ENCODE peak calls at places on chromosomes 7 and 10, in five cellular contexts. D, T, X, C and A are unnamed samples.

GRCh38 chr7:69823151-69823744 is 225.0 kb downstream of the AUTS2 start:
- DNase-seq in D (no peak), T (no peak), X (no peak), C (no peak), A (no peak)

GRCh38 chr10:48453451-48454301 is 147.2 kb downstream of the MAPK8 start:
- DNase-seq in D (no peak), T (no peak), X (no peak), C (no peak), A (no peak)

GRCh38 chr10:22554481-22555182 is 159.7 kb downstream of the PIP4K2A start:
- DNase-seq in D (no peak), T (no peak), X (no peak), C (no peak), A (peak)

GRCh38 chr7:2621061-2621828 is 10.5 kb upstream of the TTYH3 start:
- DNase-seq in D (no peak), T (no peak), X (no peak), C (no peak), A (no peak)

GRCh38 chr7:30179016-30179436 is 44.2 kb downstream of the MTURN start:
- DNase-seq in D (no peak), T (no peak), X (no peak), C (peak), A (no peak)

GRCh38 chr10:93224005-93224779 is 150.5 kb downstream of the CYP26A1 start:
- DNase-seq in D (no peak), T (no peak), X (no peak), C (peak), A (no peak)

GRCh38 chr10:6514844-6515780 is 65.0 kb downstream of the PRKCQ start:
- DNase-seq in D (no peak), T (no peak), X (no peak), C (no peak), A (no peak)

GRCh38 chr7:74637745-74638144 is 19.8 kb upstream of the GTF2I start:
- DNase-seq in D (no peak), T (no peak), X (no peak), C (no peak), A (no peak)

GRCh38 chr10:129845081-129845823 is 118.8 kb downstream of the EBF3 start:
- DNase-seq in D (no peak), T (no peak), X (no peak), C (no peak), A (no peak)

GRCh38 chr7:101172005-101172853 is 6.9 kb upstream of the VGF start:
- DNase-seq in D (no peak), T (no peak), X (no peak), C (no peak), A (no peak)

GRCh38 chr10:4132216-4132556 is 347.2 kb upstream of the KLF6 start:
- DNase-seq in D (no peak), T (no peak), X (no peak), C (no peak), A (no peak)

GRCh38 chr10:99562631-99563030 is 29.9 kb downstream of the NKX2-3 start:
- DNase-seq in D (no peak), T (no peak), X (no peak), C (no peak), A (no peak)

GRCh38 chr7:25722856-25723255 is 429.1 kb upstream of the NFE2L3 start:
- DNase-seq in D (no peak), T (no peak), X (no peak), C (no peak), A (no peak)

GRCh38 chr10:45997994-45998763 is 25.9 kb downstream of the TIMM23 start:
- DNase-seq in D (no peak), T (peak), X (no peak), C (no peak), A (no peak)
- TF ChIP-seq SUZ12 in D (no peak), T (no peak), X (no peak), C (no peak), A (no peak)

GRCh38 chr7:465710-466400 is 53.8 kb downstream of the PDGFA start:
- DNase-seq in D (no peak), T (no peak), X (no peak), C (no peak), A (no peak)

GRCh38 chr7:466465-467191 is 53.0 kb downstream of the PDGFA start:
- DNase-seq in D (no peak), T (no peak), X (no peak), C (no peak), A (no peak)

GRCh38 chr7:463362-464176 is 56.1 kb downstream of the PDGFA start:
- DNase-seq in D (no peak), T (no peak), X (no peak), C (no peak), A (no peak)

GRCh38 chr7:464177-464711 is 55.4 kb downstream of the PDGFA start:
- DNase-seq in D (no peak), T (no peak), X (no peak), C (no peak), A (no peak)

DNA sequence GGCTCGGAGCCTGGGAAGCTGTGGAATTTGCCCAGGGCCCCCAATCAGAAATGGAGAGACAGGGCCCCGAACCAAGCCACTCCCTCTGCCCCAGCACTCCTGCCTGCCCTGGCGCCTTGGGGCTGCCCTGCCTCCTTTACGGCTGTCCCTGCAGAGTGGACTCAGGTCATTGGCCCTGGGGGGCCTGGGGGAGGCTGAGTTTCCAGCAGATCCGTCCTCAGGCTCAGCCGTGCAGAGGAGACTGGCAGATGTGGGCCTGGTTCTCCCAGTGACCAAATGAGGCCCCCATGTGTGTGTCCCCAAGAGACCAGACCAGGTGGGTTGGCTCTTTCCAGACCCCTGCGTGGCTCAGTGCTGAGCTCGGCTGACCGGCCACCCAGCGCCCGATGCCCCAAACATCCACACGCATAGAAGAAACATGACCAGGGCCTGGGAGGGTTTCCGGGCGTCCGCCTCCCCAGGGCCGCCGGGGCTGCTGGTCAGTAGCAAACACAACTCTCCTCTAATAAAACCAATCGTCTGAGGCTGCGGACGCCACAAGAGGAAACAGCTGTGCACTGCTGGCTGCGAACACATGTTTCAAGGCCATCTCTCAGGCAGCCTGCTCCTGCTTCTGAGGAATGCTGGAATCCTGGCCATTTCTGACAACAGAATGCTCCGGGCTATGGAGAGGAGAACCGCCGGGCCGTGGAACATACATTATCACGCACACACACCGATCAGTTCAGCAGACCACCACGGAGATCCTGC is 54.8 kb downstream of the PDGFA start:
- DNase-seq in D (no peak), T (peak), X (no peak), C (no peak), A (no peak)
- TF ChIP-seq SUZ12 in D (no peak), T (no peak), X (no peak), C (no peak), A (no peak)

GRCh38 chr7:47458486-47458885 is 123.4 kb downstream of the TNS3 start:
- DNase-seq in D (no peak), T (no peak), X (no peak), C (no peak), A (no peak)

GRCh38 chr7:47455872-47456185 is 126.1 kb downstream of the TNS3 start:
- DNase-seq in D (no peak), T (no peak), X (no peak), C (no peak), A (no peak)

GRCh38 chr7:47456210-47456955 is 125.5 kb downstream of the TNS3 start:
- DNase-seq in D (no peak), T (no peak), X (no peak), C (no peak), A (no peak)

GRCh38 chr7:47460251-47460989 is 121.5 kb downstream of the TNS3 start:
- DNase-seq in D (no peak), T (no peak), X (no peak), C (no peak), A (no peak)

DNA sequence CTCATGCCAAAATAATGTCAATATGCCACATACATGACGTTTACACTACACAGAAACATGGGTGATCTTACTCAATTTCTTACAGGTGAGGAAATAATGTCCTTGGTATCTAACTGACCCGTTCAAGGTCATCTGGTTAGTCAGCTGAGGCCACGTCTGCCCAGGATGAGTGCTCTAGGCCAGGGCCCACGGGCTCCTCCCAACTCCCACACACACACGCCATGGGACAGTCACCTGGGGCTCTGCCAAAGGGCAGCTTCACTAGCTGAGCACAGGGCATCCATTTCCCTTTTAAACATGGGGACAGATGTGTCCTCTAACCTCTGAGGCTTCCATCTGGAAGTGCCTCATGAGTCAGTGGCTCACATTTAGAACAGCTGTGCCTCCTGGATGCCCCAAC is 123.9 kb downstream of the TNS3 start:
- DNase-seq in D (no peak), T (peak), X (no peak), C (no peak), A (no peak)
- TF ChIP-seq SUZ12 in D (no peak), T (no peak), X (no peak), C (no peak), A (no peak)

GRCh38 chr7:94698275-94698674 is 42.3 kb upstream of the SGCE start:
- DNase-seq in D (no peak), T (peak), X (no peak), C (no peak), A (no peak)
- TF ChIP-seq SUZ12 in D (no peak), T (no peak), X (no peak), C (no peak), A (no peak)

GRCh38 chr7:56092789-56093531 is at the start of gene PHKG1:
- DNase-seq in D (peak), T (peak), X (no peak), C (no peak), A (peak)

GRCh38 chr7:56091591-56091990 is 1.2 kb downstream of the PHKG1 start:
- DNase-seq in D (no peak), T (no peak), X (no peak), C (no peak), A (no peak)

GRCh38 chr7:56083150-56083785 is 9.5 kb downstream of the PHKG1 start:
- DNase-seq in D (no peak), T (no peak), X (no peak), C (no peak), A (no peak)

GRCh38 chr7:56086761-56087160 is 6.0 kb downstream of the PHKG1 start:
- DNase-seq in D (no peak), T (no peak), X (no peak), C (no peak), A (no peak)

GRCh38 chr7:56087445-56087844 is 5.3 kb downstream of the PHKG1 start:
- DNase-seq in D (no peak), T (no peak), X (no peak), C (no peak), A (no peak)
- TF ChIP-seq SUZ12 in D (no peak), T (no peak), X (no peak), C (no peak), A (no peak)

DNA sequence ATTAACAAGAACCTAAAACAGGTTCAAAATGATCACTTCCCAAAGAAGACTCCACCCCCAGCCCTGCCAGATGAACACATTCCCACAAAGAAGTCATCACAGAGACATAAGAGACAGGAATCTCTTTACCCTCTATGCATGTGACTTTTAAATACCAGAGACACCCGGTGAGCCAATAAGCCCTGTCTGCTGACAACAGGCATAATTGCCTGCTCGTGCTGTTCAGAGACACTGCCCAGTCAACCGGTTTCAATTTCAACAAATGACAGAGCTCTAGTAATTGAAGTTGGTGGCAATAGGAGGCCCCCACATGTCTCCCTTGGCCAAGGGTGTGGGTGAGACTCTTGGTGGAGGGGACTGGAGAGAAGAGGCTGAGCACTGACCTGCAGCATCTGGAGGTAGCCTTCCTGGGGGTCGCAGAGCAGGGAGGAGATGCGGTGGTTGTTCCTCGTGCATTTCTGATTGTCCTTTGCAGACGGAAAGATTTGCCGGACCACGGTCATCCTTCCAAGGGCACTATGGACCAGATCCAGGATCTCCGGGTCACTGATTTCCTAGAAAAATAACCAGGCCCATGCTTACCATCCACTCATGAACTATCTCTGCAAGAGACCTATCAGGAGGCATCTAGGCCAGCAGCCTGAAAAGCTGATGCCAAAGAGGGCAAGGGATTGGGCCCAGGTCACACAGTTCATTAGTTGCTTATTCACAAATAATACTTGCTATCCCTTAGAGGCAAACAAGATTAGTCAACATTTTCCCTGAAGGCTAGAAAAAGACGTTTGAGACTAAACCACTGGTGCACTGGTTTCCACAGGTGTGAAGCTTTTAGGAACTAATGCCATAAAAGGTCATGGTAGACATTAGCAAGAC is 497.7 kb downstream of the GRID1 start:
- DNase-seq in D (no peak), T (no peak), X (no peak), C (no peak), A (no peak)
- TF ChIP-seq SUZ12 in D (no peak), T (no peak), X (no peak), C (no peak), A (no peak)

GRCh38 chr10:63711866-63712716 is 190.9 kb downstream of the REEP3 start:
- DNase-seq in D (no peak), T (peak), X (no peak), C (no peak), A (no peak)
- TF ChIP-seq SUZ12 in D (no peak), T (no peak), X (no peak), C (no peak), A (no peak)

GRCh38 chr7:106418094-106418493 is 133.3 kb upstream of the NAMPT start:
- DNase-seq in D (no peak), T (no peak), X (no peak), C (no peak), A (no peak)
- TF ChIP-seq SUZ12 in D (no peak), T (no peak), X (no peak), C (no peak), A (no peak)

DNA sequence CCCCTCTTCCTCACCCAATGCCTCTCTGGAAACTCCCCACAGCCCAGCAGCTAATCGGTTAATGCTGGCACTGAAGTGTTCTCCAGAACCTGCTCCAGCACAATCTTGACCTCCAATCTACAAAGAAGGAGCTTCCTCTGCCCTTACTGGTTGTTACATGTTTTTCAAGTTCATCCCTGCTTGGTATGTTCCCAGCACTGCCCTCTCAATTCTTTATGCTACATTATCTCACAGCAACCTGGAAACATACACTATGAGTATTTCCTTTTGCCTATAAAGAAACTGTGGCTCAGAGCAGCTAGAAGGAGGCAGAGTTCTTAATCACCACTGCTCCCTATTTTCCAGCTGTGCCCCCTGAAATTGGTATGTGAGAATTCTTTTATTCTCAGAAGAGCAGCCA is 84.1 kb upstream of the KMT2E start:
- DNase-seq in D (no peak), T (no peak), X (no peak), C (no peak), A (no peak)
- TF ChIP-seq SUZ12 in D (no peak), T (no peak), X (no peak), C (no peak), A (no peak)

DNA sequence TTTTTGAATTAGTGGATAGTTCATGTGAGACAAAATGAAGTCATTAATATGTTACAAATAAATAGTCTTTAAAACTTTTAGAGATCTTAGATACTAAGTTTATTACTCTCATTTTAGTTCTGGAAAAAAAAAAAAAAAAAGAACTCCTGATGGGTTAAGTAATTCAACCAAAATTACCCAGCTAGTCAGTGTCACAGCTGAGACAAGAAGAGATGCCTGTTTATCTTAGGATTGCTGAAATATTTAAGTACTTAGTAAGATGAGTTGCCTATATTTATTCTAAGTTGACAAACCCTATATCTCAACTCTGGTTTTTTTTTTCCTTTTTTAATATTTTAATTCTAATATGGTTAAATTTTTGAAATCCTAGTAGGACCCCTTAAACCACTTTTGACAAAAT is 781.0 kb upstream of the LRRN3 start:
- DNase-seq in D (no peak), T (no peak), X (no peak), C (no peak), A (no peak)
- TF ChIP-seq SUZ12 in D (no peak), T (no peak), X (no peak), C (no peak), A (no peak)